ENCODE peak calls at places on chromosome 4, in six cellular contexts. One of them, this sample, is unnamed.

GRCh38 chr4:156128616-156129015 is 174.9 kb upstream of the CTSO start:
- DNase-seq in anterior cingulate cortex: no peak
- DNase-seq in T-helper 2 cell: no peak
- DNase-seq in C1 segment of cervical spinal cord: no peak
- DNase-seq in GM12865: no peak
- DNase-seq in lung: no peak
- DNase-seq in this sample: no peak

GRCh38 chr4:151830168-151830567 is 69.4 kb upstream of the GATB start:
- DNase-seq in C1 segment of cervical spinal cord: no peak
- DNase-seq in lung: no peak
- DNase-seq in anterior cingulate cortex: no peak
- DNase-seq in GM12865: no peak
- DNase-seq in T-helper 2 cell: no peak
- DNase-seq in this sample: no peak

GRCh38 chr4:123659759-123660158 is 263.2 kb downstream of the SPRY1 start:
- DNase-seq in T-helper 2 cell: no peak
- DNase-seq in GM12865: peak
- DNase-seq in lung: no peak
- DNase-seq in C1 segment of cervical spinal cord: no peak
- DNase-seq in anterior cingulate cortex: no peak
- DNase-seq in this sample: no peak

GRCh38 chr4:4228356-4228668 is 1.6 kb upstream of the OTOP1 start:
- DNase-seq in T-helper 2 cell: no peak
- DNase-seq in C1 segment of cervical spinal cord: no peak
- DNase-seq in GM12865: no peak
- DNase-seq in anterior cingulate cortex: no peak
- DNase-seq in lung: no peak
- DNase-seq in this sample: no peak

GRCh38 chr4:179750374-179750773 is 2308.1 kb upstream of the AGA start:
- DNase-seq in anterior cingulate cortex: no peak
- DNase-seq in T-helper 2 cell: no peak
- DNase-seq in C1 segment of cervical spinal cord: no peak
- DNase-seq in lung: no peak
- DNase-seq in GM12865: no peak
- DNase-seq in this sample: no peak

GRCh38 chr4:54958236-54958635 is 167.2 kb downstream of the KDR start:
- DNase-seq in T-helper 2 cell: no peak
- DNase-seq in lung: peak
- DNase-seq in anterior cingulate cortex: no peak
- DNase-seq in GM12865: no peak
- DNase-seq in C1 segment of cervical spinal cord: no peak
- DNase-seq in this sample: no peak

GRCh38 chr4:54660591-54660990 is 2.8 kb downstream of the KIT start:
- DNase-seq in GM12865: no peak
- DNase-seq in T-helper 2 cell: no peak
- DNase-seq in lung: no peak
- DNase-seq in anterior cingulate cortex: no peak
- DNase-seq in C1 segment of cervical spinal cord: no peak
- DNase-seq in this sample: no peak

GRCh38 chr4:89541998-89542397 is 234.4 kb upstream of the GPRIN3 start:
- DNase-seq in lung: no peak
- DNase-seq in GM12865: no peak
- DNase-seq in anterior cingulate cortex: no peak
- DNase-seq in C1 segment of cervical spinal cord: no peak
- DNase-seq in T-helper 2 cell: no peak
- DNase-seq in this sample: no peak

GRCh38 chr4:10278071-10278470 is 161.5 kb upstream of the WDR1 start:
- DNase-seq in lung: no peak
- DNase-seq in C1 segment of cervical spinal cord: no peak
- DNase-seq in anterior cingulate cortex: no peak
- DNase-seq in T-helper 2 cell: no peak
- DNase-seq in GM12865: no peak
- DNase-seq in this sample: no peak

GRCh38 chr4:113094802-113095201 is 45.3 kb downstream of the ANK2 start:
- DNase-seq in C1 segment of cervical spinal cord: peak
- DNase-seq in anterior cingulate cortex: no peak
- DNase-seq in GM12865: peak
- DNase-seq in lung: no peak
- DNase-seq in T-helper 2 cell: no peak
- DNase-seq in this sample: no peak

GRCh38 chr4:38154251-38154650 is 194.1 kb downstream of the PTTG2 start:
- DNase-seq in T-helper 2 cell: no peak
- DNase-seq in GM12865: no peak
- DNase-seq in C1 segment of cervical spinal cord: no peak
- DNase-seq in lung: no peak
- DNase-seq in anterior cingulate cortex: no peak
- DNase-seq in this sample: no peak

This sample was measured in T-cell.